ENCODE peak calls at places on chromosome 20, in seven cellular contexts. Q is transverse colon; I is GM06990; X is GM23248; D is hepatocyte; K is dorsolateral prefrontal cortex; S is CD8-positive, alpha-beta T cell. P is an unnamed sample.

GRCh38 chr20:33963756-33964155 is 30.0 kb upstream of the RALY start:
- DNase-seq in I (no peak), Q (no peak), S (no peak), X (no peak), K (no peak), D (no peak), P (no peak)

GRCh38 chr20:25015986-25016385 is 23.4 kb upstream of the APMAP start:
- DNase-seq in Q (peak; percentile 19), S (no peak), D (no peak), K (no peak), I (no peak), X (no peak), P (no peak)

GRCh38 chr20:51398083-51398482 is 144.4 kb downstream of the NFATC2 start:
- DNase-seq in D (no peak), X (no peak), I (no peak), K (no peak), Q (no peak), S (no peak), P (no peak)

GRCh38 chr20:8309638-8310037 is 177.6 kb downstream of the PLCB1 start:
- DNase-seq in X (peak; percentile 40), K (no peak), I (no peak), Q (no peak), S (no peak), D (peak; percentile 19), P (no peak)

GRCh38 chr20:39777610-39778009 is 815.5 kb downstream of the DHX35 start:
- DNase-seq in X (no peak), D (no peak), S (no peak), K (no peak), I (no peak), Q (no peak), P (no peak)

GRCh38 chr20:61869750-61870507 is 195.8 kb downstream of the TAF4 start:
- DNase-seq in D (no peak), K (no peak), I (no peak), Q (no peak), S (no peak), X (no peak), P (no peak)

GRCh38 chr20:34302312-34302722 is 838 bp downstream of the AHCY start:
- DNase-seq in X (peak; percentile 76), I (no peak), Q (no peak), K (no peak), S (no peak), D (peak; percentile 16), P (no peak)

GRCh38 chr20:51425347-51426106 is 117.0 kb downstream of the NFATC2 start:
- DNase-seq in S (no peak), I (no peak), K (no peak), D (no peak), Q (peak; percentile 50), X (no peak), P (no peak)

GRCh38 chr20:59082981-59083380 is 40.4 kb upstream of the PRELID3B start:
- DNase-seq in X (peak; percentile 88), K (no peak), I (no peak), Q (no peak), D (no peak), S (no peak), P (no peak)

GRCh38 chr20:50309764-50310672 is 119.4 kb downstream of the CEBPB start:
- DNase-seq in S (no peak), X (no peak), Q (no peak), I (no peak), K (no peak), D (no peak), P (no peak)

GRCh38 chr20:17610566-17611289 is 40.9 kb downstream of the DSTN start:
- DNase-seq in I (no peak), S (peak; percentile 70), X (no peak), D (no peak), Q (peak; percentile 74), K (no peak), P (peak; percentile 74)

GRCh38 chr20:46548688-46549087 is 1.8 kb downstream of the OCSTAMP start:
- DNase-seq in D (no peak), K (no peak), I (no peak), Q (no peak), X (no peak), S (no peak), P (no peak)

GRCh38 chr20:8756410-8756809 is 312.5 kb upstream of the PLCB4 start:
- DNase-seq in I (no peak), X (peak; percentile 98), D (peak; percentile 41), Q (no peak), K (no peak), S (no peak), P (no peak)

GRCh38 chr20:14597206-14597715 is 259.8 kb upstream of the FLRT3 start:
- DNase-seq in X (no peak), S (no peak), D (no peak), Q (no peak), K (no peak), I (no peak), P (no peak)

GRCh38 chr20:12053348-12053747 is 135.7 kb downstream of the BTBD3 start:
- DNase-seq in D (no peak), S (no peak), I (no peak), K (no peak), X (peak; percentile 25), Q (no peak), P (no peak)

GRCh38 chr20:35699914-35700624 is 864 bp downstream of the ROMO1 start:
- DNase-seq in Q (no peak), D (no peak), X (peak; percentile 71), I (no peak), K (no peak), S (no peak), P (no peak)

GRCh38 chr20:11376406-11376805 is 541.3 kb upstream of the BTBD3 start:
- DNase-seq in D (no peak), Q (no peak), I (no peak), S (no peak), K (no peak), X (peak; percentile 39), P (no peak)

GRCh38 chr20:57065646-57066045 is 200.8 kb downstream of the BMP7 start:
- DNase-seq in X (no peak), K (no peak), S (no peak), D (no peak), Q (no peak), I (no peak), P (no peak)

GRCh38 chr20:57062241-57062640 is 204.2 kb downstream of the BMP7 start:
- DNase-seq in S (no peak), K (no peak), D (no peak), X (no peak), I (no peak), Q (no peak), P (no peak)

GRCh38 chr20:57062696-57063270 is 203.7 kb downstream of the BMP7 start:
- DNase-seq in Q (no peak), I (no peak), D (no peak), S (no peak), X (no peak), K (no peak), P (no peak)

GRCh38 chr20:57066126-57066900 is 200.1 kb downstream of the BMP7 start:
- DNase-seq in D (no peak), X (peak; percentile 30), Q (no peak), I (no peak), K (no peak), S (no peak), P (no peak)

DNA sequence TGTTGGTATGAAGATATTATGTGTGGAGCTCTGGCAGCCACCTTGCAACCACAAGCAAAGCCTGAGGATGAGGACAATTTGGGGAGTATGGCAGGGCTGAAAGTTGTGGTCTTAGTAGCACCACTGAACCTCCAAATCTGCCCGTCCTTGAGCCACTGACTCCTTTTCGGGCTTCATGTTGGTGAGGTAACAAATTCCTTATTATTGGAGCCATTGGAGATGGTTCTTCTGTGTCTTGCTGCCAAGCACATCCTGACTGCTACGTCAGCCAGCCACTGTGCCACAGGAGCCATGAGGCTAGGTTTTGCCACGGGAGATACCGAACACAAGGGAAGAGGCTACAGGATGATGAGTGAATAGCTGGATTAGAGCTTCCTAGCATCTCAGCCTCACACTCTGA is 201.6 kb downstream of the BMP7 start:
- DNase-seq in X (no peak), K (no peak), S (no peak), D (no peak), I (no peak), Q (no peak), P (no peak)
- H3K27me3 ChIP-seq in X (peaks cover 25% of the 10 kb centered on the region), K (peaks cover 60% of the 10 kb centered on the region), S (no peaks in the 10 kb centered on the region), D (peaks cover 36% of the 10 kb centered on the region), I (peaks cover 6% of the 10 kb centered on the region), Q (peaks cover 47% of the 10 kb centered on the region), P (no peaks in the 10 kb centered on the region)

GRCh38 chr20:38673261-38673660 is 51.0 kb upstream of the SLC32A1 start:
- DNase-seq in D (no peak), I (no peak), Q (no peak), K (no peak), S (no peak), X (no peak), P (no peak)
- H3K27me3 ChIP-seq in D (peaks cover 25% of the 10 kb centered on the region), I (no peaks in the 10 kb centered on the region), Q (peaks cover 64% of the 10 kb centered on the region), K (no peaks in the 10 kb centered on the region), S (peaks cover 7% of the 10 kb centered on the region), X (peaks cover 21% of the 10 kb centered on the region), P (peaks cover 15% of the 10 kb centered on the region)

GRCh38 chr20:41032243-41032642 is 3.6 kb downstream of the TOP1 start:
- DNase-seq in D (no peak), S (no peak), I (no peak), Q (no peak), K (no peak), X (peak; percentile 28), P (no peak)

GRCh38 chr20:41037172-41037571 is 8.6 kb downstream of the TOP1 start:
- DNase-seq in K (no peak), I (no peak), S (no peak), X (no peak), D (no peak), Q (no peak), P (no peak)

GRCh38 chr20:41035207-41035606 is 6.6 kb downstream of the TOP1 start:
- DNase-seq in X (no peak), D (no peak), K (no peak), Q (no peak), S (no peak), I (no peak), P (no peak)

GRCh38 chr20:41031243-41031619 is 2.6 kb downstream of the TOP1 start:
- DNase-seq in K (no peak), S (no peak), X (no peak), D (no peak), I (no peak), Q (no peak), P (no peak)

GRCh38 chr20:41034239-41034638 is 5.6 kb downstream of the TOP1 start:
- DNase-seq in K (no peak), S (no peak), D (no peak), Q (no peak), X (no peak), I (no peak), P (no peak)
- H3K27me3 ChIP-seq in K (no peaks in the 10 kb centered on the region), S (no peaks in the 10 kb centered on the region), D (no peaks in the 10 kb centered on the region), Q (no peaks in the 10 kb centered on the region), X (no peaks in the 10 kb centered on the region), I (no peaks in the 10 kb centered on the region), P (no peaks in the 10 kb centered on the region)

DNA sequence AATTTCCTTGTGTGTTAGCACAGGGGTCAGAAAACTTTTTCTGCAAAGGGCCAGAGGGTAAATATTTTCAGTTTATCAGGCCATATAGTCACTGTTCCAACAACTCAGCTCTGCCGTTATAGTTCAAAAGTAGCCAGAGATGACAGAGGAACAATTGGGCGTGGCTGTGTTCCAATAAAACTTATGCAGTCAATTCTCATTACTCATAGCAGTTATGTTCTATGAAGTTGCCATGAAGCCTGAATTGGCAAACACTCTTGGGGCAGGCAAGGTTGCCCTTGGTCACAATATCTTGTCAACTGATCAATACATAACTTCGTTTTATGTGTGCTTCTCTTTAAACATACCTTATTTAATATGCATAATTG is 304.2 kb downstream of the TFAP2C start:
- DNase-seq in X (peak; percentile 18), K (no peak), S (no peak), I (no peak), Q (no peak), D (no peak), P (no peak)
- H3K27me3 ChIP-seq in X (peaks cover 25% of the 10 kb centered on the region), K (peaks cover 26% of the 10 kb centered on the region), S (no peaks in the 10 kb centered on the region), I (no peaks in the 10 kb centered on the region), Q (peaks cover 31% of the 10 kb centered on the region), D (peaks cover 24% of the 10 kb centered on the region), P (peaks cover 7% of the 10 kb centered on the region)

GRCh38 chr20:63120286-63121090 is 95.4 kb downstream of the YTHDF1 start:
- DNase-seq in Q (no peak), K (no peak), D (no peak), S (no peak), X (no peak), I (no peak), P (no peak)
- H3K27me3 ChIP-seq in Q (peaks cover 30% of the 10 kb centered on the region), K (peaks cover 8% of the 10 kb centered on the region), D (no peaks in the 10 kb centered on the region), S (no peaks in the 10 kb centered on the region), X (peaks cover 8% of the 10 kb centered on the region), I (no peaks in the 10 kb centered on the region), P (no peaks in the 10 kb centered on the region)